ENCODE peak calls at places on chromosome 18, in eight cellular contexts. V, O, K, Z, L, G, T and E are unnamed samples.

GRCh38 chr18:76821875-76822509 is 365 bp upstream of the ZNF236 start:
- DNase-seq in V (peak), O (peak), K (peak), Z (peak), L (peak), G (peak), T (no peak), E (peak)

GRCh38 chr18:24262097-24262496 is 123.2 kb downstream of the CABYR start:
- DNase-seq in V (no peak), O (no peak), K (no peak), Z (no peak), L (no peak), G (no peak), T (no peak), E (no peak)

GRCh38 chr18:73164430-73164829 is 296.6 kb upstream of the NETO1 start:
- DNase-seq in V (no peak), O (no peak), K (no peak), Z (no peak), L (no peak), G (no peak), T (no peak), E (no peak)

GRCh38 chr18:7772496-7772861 is 205.4 kb downstream of the PTPRM start:
- DNase-seq in V (no peak), O (peak), K (no peak), Z (no peak), L (no peak), G (no peak), T (no peak), E (no peak)

GRCh38 chr18:62510744-62511143 is 12.1 kb upstream of the ZCCHC2 start:
- DNase-seq in V (peak), O (no peak), K (no peak), Z (no peak), L (no peak), G (no peak), T (no peak), E (no peak)

GRCh38 chr18:23401400-23402347 is 51.4 kb upstream of the RIOK3 start:
- DNase-seq in V (no peak), O (no peak), K (no peak), Z (no peak), L (peak), G (peak), T (no peak), E (peak)

GRCh38 chr18:52723456-52724065 is 383.6 kb downstream of the DCC start:
- DNase-seq in V (peak), O (no peak), K (no peak), Z (no peak), L (no peak), G (no peak), T (no peak), E (no peak)

GRCh38 chr18:62790836-62791772 is 75.8 kb downstream of the PHLPP1 start:
- DNase-seq in V (no peak), O (peak), K (no peak), Z (no peak), L (no peak), G (no peak), T (no peak), E (peak)

GRCh38 chr18:70558371-70558770 is 269.5 kb downstream of the SOCS6 start:
- DNase-seq in V (no peak), O (no peak), K (no peak), Z (no peak), L (no peak), G (no peak), T (no peak), E (no peak)

GRCh38 chr18:23138470-23138869 is 3.2 kb downstream of the CABLES1 start:
- DNase-seq in V (no peak), O (no peak), K (no peak), Z (no peak), L (no peak), G (no peak), T (no peak), E (peak)